ENCODE peak calls at places on chromosomes 5 and 9, in ten cellular contexts. J, D, N, Z, G, A, Q, H, I and U are unnamed samples.

GRCh38 chr5:151719228-151719861 is 32.6 kb upstream of the SPARC start:
- DNase-seq in G (peak), Q (no peak), A (no peak), J (no peak), Z (no peak), N (no peak), H (peak), D (no peak), I (peak), U (peak)

GRCh38 chr5:101785090-101785489 is 511.0 kb downstream of the SLCO4C1 start:
- DNase-seq in G (no peak), D (no peak), J (no peak), H (no peak), Q (no peak), A (no peak), I (no peak), Z (no peak), N (no peak), U (no peak)

GRCh38 chr9:110623462-110624025 is 44.0 kb upstream of the SVEP1 start:
- DNase-seq in A (peak), G (peak), Q (no peak), D (no peak), J (peak), I (peak), Z (peak), N (peak), H (peak), U (peak)

GRCh38 chr5:146867996-146868708 is 10.4 kb downstream of the PPP2R2B start:
- DNase-seq in I (no peak), Q (no peak), D (peak), Z (no peak), J (no peak), H (no peak), A (no peak), N (no peak), G (no peak), U (peak)

GRCh38 chr9:99762470-99762869 is 59.2 kb upstream of the NR4A3 start:
- DNase-seq in N (peak), H (no peak), D (no peak), G (no peak), I (no peak), Z (no peak), J (no peak), A (no peak), Q (no peak), U (no peak)

GRCh38 chr9:27086818-27087680 is 22.0 kb upstream of the TEK start:
- DNase-seq in H (peak), D (no peak), I (peak), N (no peak), Q (no peak), Z (no peak), A (no peak), G (no peak), J (no peak), U (no peak)

GRCh38 chr5:143004361-143004802 is 234.2 kb downstream of the ARHGAP26 start:
- DNase-seq in D (peak), Z (no peak), G (no peak), I (no peak), Q (no peak), A (no peak), J (no peak), H (peak), N (no peak), U (no peak)

GRCh38 chr5:132209131-132209530 is 18.5 kb downstream of the P4HA2 start:
- DNase-seq in D (no peak), N (no peak), I (peak), H (peak), A (no peak), Z (no peak), G (no peak), J (no peak), Q (peak), U (no peak)